ENCODE peak calls at places on chromosomes 4 and X, in nine cellular contexts. B is upper lobe of right lung; Y is heart right ventricle; W is fibroblast of lung; A is CD8-positive, alpha-beta memory T cell; F is mesendoderm; H is neuronal stem cell; N is heart left ventricle; S is body of pancreas. V is an unnamed sample.
A peak's percentile ranks its signal among the peaks of the same experiment; 100 is the strongest.

GRCh38 chr4:40924096-40924792 is 174.5 kb downstream of the NSUN7 start:
- DNase-seq in B (peak; percentile 86), Y (peak; percentile 35), W (peak; percentile 36), A (peak; percentile 16), F (peak; percentile 64), H (peak; percentile 40), N (peak; percentile 34), S (peak; percentile 64), V (peak; percentile 17)

GRCh38 chrX:102723456-102723855 is 2.9 kb downstream of the GPRASP3 start:
- DNase-seq in B (no peak), Y (no peak), W (peak; percentile 14), A (no peak), F (peak; percentile 79), H (no peak), N (no peak), S (no peak), V (no peak)

GRCh38 chr4:168421671-168422070 is 58.6 kb downstream of the DDX60L start:
- DNase-seq in B (no peak), Y (no peak), W (peak; percentile 62), A (no peak), F (peak; percentile 69), H (no peak), N (no peak), S (no peak), V (no peak)

GRCh38 chr4:184854673-184855072 is 28.9 kb upstream of the ACSL1 start:
- DNase-seq in B (no peak), Y (no peak), W (no peak), A (no peak), F (no peak), H (no peak), N (no peak), S (no peak), V (no peak)

GRCh38 chrX:105745863-105746262 is 76.5 kb upstream of the NRK start:
- DNase-seq in B (no peak), Y (no peak), W (no peak), A (no peak), F (peak; percentile 70), H (no peak), N (no peak), S (no peak), V (no peak)

GRCh38 chrX:17475820-17476219 is 100.8 kb downstream of the NHS start:
- DNase-seq in B (no peak), Y (no peak), W (peak; percentile 33), A (no peak), F (no peak), H (no peak), N (no peak), S (no peak), V (no peak)

GRCh38 chr4:174317531-174317930 is 33.8 kb downstream of the CEP44 start:
- DNase-seq in B (no peak), Y (no peak), W (no peak), A (no peak), F (no peak), H (no peak), N (no peak), S (no peak), V (no peak)

GRCh38 chrX:136130931-136131843 is 16.1 kb upstream of the FHL1 start:
- DNase-seq in B (no peak), Y (no peak), W (peak; percentile 95), A (no peak), F (no peak), H (no peak), N (no peak), S (no peak), V (no peak)

GRCh38 chrX:154142950-154143745 is 895 bp upstream of the OPN1LW start:
- DNase-seq in B (no peak), Y (no peak), W (no peak), A (no peak), F (no peak), H (no peak), N (no peak), S (no peak), V (no peak)

GRCh38 chr4:19850909-19851308 is 400.8 kb upstream of the SLIT2 start:
- DNase-seq in B (no peak), Y (no peak), W (peak; percentile 95), A (no peak), F (peak; percentile 46), H (no peak), N (no peak), S (no peak), V (no peak)

GRCh38 chrX:55452825-55453124 is 848 bp downstream of the MAGEH1 start:
- DNase-seq in B (no peak), Y (no peak), W (no peak), A (no peak), F (no peak), H (no peak), N (no peak), S (no peak), V (peak; percentile 7)

GRCh38 chrX:12065251-12065650 is 73.0 kb upstream of the FRMPD4 start:
- DNase-seq in B (no peak), Y (no peak), W (peak; percentile 22), A (no peak), F (peak; percentile 50), H (peak; percentile 23), N (no peak), S (no peak), V (no peak)

GRCh38 chrX:31232506-31232905 is 160.7 kb upstream of the FTHL17 start:
- DNase-seq in B (no peak), Y (no peak), W (no peak), A (no peak), F (peak; percentile 16), H (no peak), N (no peak), S (no peak), V (no peak)

GRCh38 chr4:184385705-184386141 is 88.6 kb downstream of the IRF2 start:
- DNase-seq in B (no peak), Y (peak; percentile 58), W (no peak), A (no peak), F (peak; percentile 19), H (no peak), N (peak; percentile 80), S (peak; percentile 27), V (no peak)

GRCh38 chr4:143714290-143714625 is 13.8 kb upstream of the FREM3 start:
- DNase-seq in B (no peak), Y (no peak), W (no peak), A (no peak), F (no peak), H (no peak), N (no peak), S (no peak), V (no peak)
- H3K27ac ChIP-seq in B (no peak overlapping the region), Y (no peak overlapping the region), W (no peak overlapping the region), A (no peak overlapping the region), F (no peak overlapping the region), H (no peak overlapping the region), N (no peak overlapping the region), S (no peak overlapping the region), V (no peak overlapping the region)

DNA sequence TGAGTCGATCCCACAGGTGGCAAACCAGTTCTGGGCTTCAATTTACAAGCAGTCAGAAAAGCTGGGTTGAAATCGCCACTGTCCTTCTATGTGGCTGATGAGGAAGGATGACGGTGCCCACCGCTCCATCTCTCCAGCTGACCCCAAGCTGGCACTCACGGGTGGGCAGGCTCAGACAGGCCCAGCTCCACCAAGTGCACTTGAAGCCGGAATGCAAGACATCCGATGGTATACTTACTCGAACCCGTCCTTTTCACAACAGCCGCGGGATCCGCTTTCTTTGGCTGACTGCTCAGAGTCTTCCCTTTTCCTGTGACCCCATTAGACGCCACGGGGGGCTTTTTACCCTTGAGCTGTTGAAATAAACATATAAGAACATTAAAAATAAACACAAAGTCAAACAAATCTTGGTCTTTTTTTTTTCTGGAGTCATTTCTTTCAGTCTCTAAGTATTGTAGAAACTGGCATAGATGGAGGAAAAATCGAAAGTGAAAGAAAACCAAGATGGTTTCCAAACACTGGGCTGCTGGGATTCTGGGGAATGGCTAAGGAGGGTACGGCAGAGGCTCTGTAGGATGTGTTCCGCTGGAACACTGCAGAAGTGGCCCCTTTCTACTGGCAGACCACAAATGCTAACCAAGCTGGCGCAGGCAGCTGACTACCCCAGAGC is 161.0 kb downstream of the AFAP1 start:
- DNase-seq in B (peak; percentile 11), Y (no peak), W (no peak), A (no peak), F (no peak), H (no peak), N (no peak), S (no peak), V (no peak)
- H3K27ac ChIP-seq in B (peak overlapping the region; percentile 77), Y (peak overlapping the region; percentile 18), W (peak overlapping the region; percentile 73), A (no peak overlapping the region), F (no peak overlapping the region), H (no peak overlapping the region), N (peak overlapping the region; percentile 61), S (no peak overlapping the region), V (peak overlapping the region; percentile 3)

DNA sequence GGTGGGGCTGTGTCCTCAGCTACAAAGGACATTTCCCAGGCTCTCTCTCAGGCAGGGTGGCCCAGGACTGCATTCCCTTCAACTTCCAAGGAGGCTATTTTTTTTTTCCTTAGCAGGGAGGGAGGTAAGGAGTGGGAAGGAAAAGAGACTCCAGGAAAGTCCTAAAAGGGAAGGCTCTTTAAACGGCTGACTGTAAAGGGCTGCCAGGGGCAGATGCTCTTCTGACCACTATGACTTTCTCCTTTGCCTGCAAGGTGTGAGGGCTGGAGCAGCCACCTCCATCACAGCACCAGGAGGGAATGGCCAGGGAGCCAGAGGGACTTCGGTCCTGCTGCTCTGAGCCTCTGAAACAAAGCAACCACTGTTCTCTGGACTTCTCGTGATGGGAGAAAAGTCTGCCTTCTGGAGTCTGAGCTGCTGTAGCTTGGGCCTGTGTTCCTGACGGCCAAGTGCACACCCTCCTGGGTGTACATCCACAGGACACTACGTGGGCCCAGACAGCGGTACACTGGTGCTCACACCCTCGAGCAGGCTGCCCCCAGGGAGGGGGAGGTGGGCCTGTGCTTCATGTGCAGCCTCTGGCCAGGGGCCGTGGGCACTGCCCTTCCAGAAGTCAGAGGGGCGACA is 17.9 kb downstream of the NAT8L start:
- DNase-seq in B (peak; percentile 45), Y (no peak), W (no peak), A (no peak), F (no peak), H (no peak), N (no peak), S (no peak), V (no peak)
- H3K27ac ChIP-seq in B (no peak overlapping the region), Y (no peak overlapping the region), W (no peak overlapping the region), A (no peak overlapping the region), F (no peak overlapping the region), H (no peak overlapping the region), N (no peak overlapping the region), S (no peak overlapping the region), V (no peak overlapping the region)

DNA sequence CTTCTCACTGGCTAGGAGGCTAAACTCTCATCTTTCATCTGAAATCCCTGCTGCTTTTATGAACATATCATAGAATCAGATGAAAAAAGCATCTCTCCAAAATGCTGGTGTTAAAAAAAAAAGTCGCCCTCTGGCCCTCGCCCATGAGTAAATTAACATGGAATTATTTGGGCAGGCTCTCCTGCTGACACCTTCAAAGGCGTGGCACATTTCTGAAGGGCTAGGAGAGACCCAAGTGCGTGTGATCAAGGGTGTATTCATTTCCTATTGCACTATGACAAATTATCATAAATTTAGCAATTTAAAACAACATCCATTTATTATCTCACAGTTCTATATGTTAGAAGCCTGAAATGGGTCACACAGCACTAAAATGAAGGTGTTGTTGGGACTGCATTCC is 5.1 kb downstream of the ANXA3 start:
- DNase-seq in B (no peak), Y (no peak), W (no peak), A (no peak), F (no peak), H (no peak), N (no peak), S (no peak), V (no peak)
- H3K27ac ChIP-seq in B (no peak overlapping the region), Y (no peak overlapping the region), W (no peak overlapping the region), A (no peak overlapping the region), F (peak overlapping the region; percentile 31), H (no peak overlapping the region), N (no peak overlapping the region), S (peak overlapping the region; percentile 31), V (no peak overlapping the region)

GRCh38 chrX:110146521-110146920 is 143.6 kb downstream of the TMEM164 start:
- DNase-seq in B (no peak), Y (peak; percentile 20), W (peak; percentile 20), A (no peak), F (peak; percentile 53), H (peak; percentile 31), N (peak; percentile 30), S (peak; percentile 32), V (no peak)
- H3K27ac ChIP-seq in B (no peak overlapping the region), Y (no peak overlapping the region), W (no peak overlapping the region), A (no peak overlapping the region), F (no peak overlapping the region), H (no peak overlapping the region), N (no peak overlapping the region), S (no peak overlapping the region), V (no peak overlapping the region)

V was measured in caudate nucleus.